ENCODE peak calls at places on chromosome 1, in four cellular contexts. One of them, this sample, is unnamed.

GRCh38 chr1:14626869-14627607 is 28.6 kb downstream of the KAZN start:
- DNase-seq in GM12878: no peak
- DNase-seq in K562: peak
- DNase-seq in HepG2: no peak
- DNase-seq in this sample: no peak

GRCh38 chr1:95086949-95087533 is 14.3 kb upstream of the ALG14 start:
- DNase-seq in K562: peak
- DNase-seq in GM12878: no peak
- DNase-seq in HepG2: peak
- DNase-seq in this sample: no peak

GRCh38 chr1:207711285-207711684 is 40.6 kb upstream of the CD46 start:
- DNase-seq in K562: no peak
- DNase-seq in GM12878: no peak
- DNase-seq in HepG2: peak
- DNase-seq in this sample: no peak

GRCh38 chr1:202923533-202923932 is 3.5 kb downstream of the KLHL12 start:
- DNase-seq in GM12878: no peak
- DNase-seq in K562: no peak
- DNase-seq in HepG2: no peak
- DNase-seq in this sample: no peak

GRCh38 chr1:95223110-95223509 is 10.9 kb upstream of the RWDD3 start:
- DNase-seq in GM12878: no peak
- DNase-seq in HepG2: no peak
- DNase-seq in K562: no peak
- DNase-seq in this sample: no peak

GRCh38 chr1:232904131-232904530 is 46.3 kb upstream of the NTPCR start:
- DNase-seq in K562: no peak
- DNase-seq in GM12878: no peak
- DNase-seq in HepG2: no peak
- DNase-seq in this sample: no peak

GRCh38 chr1:215551806-215552205 is 15.3 kb upstream of the KCTD3 start:
- DNase-seq in K562: no peak
- DNase-seq in GM12878: no peak
- DNase-seq in HepG2: no peak
- DNase-seq in this sample: no peak

GRCh38 chr1:78168306-78168705 is 122.5 kb downstream of the GIPC2 start:
- DNase-seq in HepG2: no peak
- DNase-seq in GM12878: no peak
- DNase-seq in K562: no peak
- DNase-seq in this sample: no peak

GRCh38 chr1:70714149-70714548 is 303.1 kb downstream of the CTH start:
- DNase-seq in HepG2: no peak
- DNase-seq in K562: no peak
- DNase-seq in GM12878: no peak
- DNase-seq in this sample: no peak

GRCh38 chr1:230424440-230425251 is 1.5 kb downstream of the PGBD5 start:
- DNase-seq in GM12878: no peak
- DNase-seq in HepG2: no peak
- DNase-seq in K562: no peak
- DNase-seq in this sample: no peak

GRCh38 chr1:230427477-230427876 is 1.3 kb upstream of the PGBD5 start:
- DNase-seq in GM12878: no peak
- DNase-seq in K562: no peak
- DNase-seq in HepG2: no peak
- DNase-seq in this sample: no peak

GRCh38 chr1:230427981-230428380 is 1.8 kb upstream of the PGBD5 start:
- DNase-seq in HepG2: no peak
- DNase-seq in GM12878: no peak
- DNase-seq in K562: no peak
- DNase-seq in this sample: no peak

GRCh38 chr1:230425252-230426061 is 675 bp downstream of the PGBD5 start:
- DNase-seq in HepG2: no peak
- DNase-seq in GM12878: no peak
- DNase-seq in K562: no peak
- DNase-seq in this sample: no peak

DNA sequence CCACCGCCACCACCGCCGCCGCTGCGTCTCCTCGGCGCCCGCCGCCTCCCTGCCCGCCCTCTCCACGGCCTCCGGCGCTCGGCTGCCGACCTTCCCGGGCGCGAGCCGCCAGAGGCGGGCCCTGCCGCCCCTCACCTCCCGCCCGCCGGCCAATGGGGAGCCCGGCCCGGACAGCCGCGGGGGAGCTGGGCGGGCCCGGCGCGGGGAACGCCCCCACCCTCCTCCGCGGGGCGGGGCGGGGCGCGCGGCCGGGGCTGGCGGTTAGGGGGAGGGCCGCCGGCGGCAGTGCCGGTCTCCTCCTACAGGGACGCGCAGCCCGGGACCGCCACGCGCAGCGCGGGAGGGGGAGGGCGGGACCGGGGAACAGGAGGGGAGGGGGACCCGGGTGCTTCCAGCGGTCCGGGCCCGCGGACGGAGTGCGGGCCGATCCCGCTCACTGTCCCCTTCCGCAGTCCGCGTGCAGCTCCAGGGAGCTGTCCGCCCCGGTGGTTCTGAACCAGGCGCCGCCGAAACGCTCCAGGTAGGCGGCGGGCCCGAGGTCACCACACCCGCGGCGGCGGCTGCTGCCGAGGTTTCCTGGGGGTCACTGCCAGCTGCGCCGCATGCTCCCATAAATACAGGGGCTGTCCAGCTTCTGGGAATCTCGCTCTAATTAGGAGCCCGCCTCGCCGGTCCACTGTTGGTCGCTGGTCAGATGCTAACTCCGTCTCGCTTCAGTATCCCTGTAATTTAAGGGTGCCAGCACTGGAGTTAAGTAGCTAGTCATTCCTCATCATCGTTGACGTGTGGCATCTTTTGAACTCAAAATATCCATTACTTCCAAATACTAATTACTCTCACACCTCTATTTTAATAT is at the start of gene PGBD5:
- DNase-seq in GM12878: no peak
- DNase-seq in HepG2: peak
- DNase-seq in K562: peak
- DNase-seq in this sample: peak
- TF ChIP-seq POLR2A in GM12878: no peak
- TF ChIP-seq POLR2A in HepG2: no peak
- TF ChIP-seq POLR2A in K562: no peak
- TF ChIP-seq POLR2A in this sample: no peak

GRCh38 chr1:67479146-67479891 is 49.1 kb upstream of the SERBP1 start:
- DNase-seq in HepG2: no peak
- DNase-seq in GM12878: no peak
- DNase-seq in K562: peak
- DNase-seq in this sample: no peak
- TF ChIP-seq POLR2AphosphoS5 in HepG2: no peak
- TF ChIP-seq POLR2AphosphoS5 in GM12878: no peak
- TF ChIP-seq POLR2AphosphoS5 in K562: peak
- TF ChIP-seq POLR2AphosphoS5 in this sample: no peak

GRCh38 chr1:35931424-35932157 is 686 bp downstream of the AGO3 start:
- DNase-seq in HepG2: peak
- DNase-seq in K562: no peak
- DNase-seq in GM12878: no peak
- DNase-seq in this sample: no peak
- TF ChIP-seq TAF1 in HepG2: no peak
- TF ChIP-seq TAF1 in K562: no peak
- TF ChIP-seq TAF1 in GM12878: no peak
- TF ChIP-seq TAF1 in this sample: no peak

GRCh38 chr1:37682334-37682987 is 9.9 kb upstream of the CDCA8 start:
- DNase-seq in K562: peak
- DNase-seq in HepG2: peak
- DNase-seq in GM12878: no peak
- DNase-seq in this sample: no peak
- TF ChIP-seq POLR2A in K562: no peak
- TF ChIP-seq POLR2A in HepG2: no peak
- TF ChIP-seq POLR2A in GM12878: no peak
- TF ChIP-seq POLR2A in this sample: no peak

GRCh38 chr1:23167353-23168078 is 1.1 kb downstream of the LUZP1 start:
- DNase-seq in HepG2: peak
- DNase-seq in GM12878: no peak
- DNase-seq in K562: peak
- DNase-seq in this sample: peak
- TF ChIP-seq POLR2AphosphoS5 in HepG2: no peak
- TF ChIP-seq POLR2AphosphoS5 in GM12878: no peak
- TF ChIP-seq POLR2AphosphoS5 in K562: no peak
- TF ChIP-seq POLR2AphosphoS5 in this sample: no peak

This sample was measured in GM12892.